ENCODE peak calls at places on chromosomes 12 and 14, in seven cellular contexts. One of them, this sample, is unnamed.

GRCh38 chr14:92039073-92039719 is 663 bp downstream of the TRIP11 start:
- DNase-seq in MG63: peak; percentile 43
- DNase-seq in heart right ventricle: no peak
- DNase-seq in AG04449: no peak
- DNase-seq in mucosa of descending colon: no peak
- DNase-seq in AG04450: peak; percentile 32
- DNase-seq in astrocyte of the cerebellum: peak; percentile 63
- DNase-seq in this sample: peak; percentile 26

GRCh38 chr12:10940389-10940788 is 1.3 kb upstream of the TAS2R14 start:
- DNase-seq in MG63: peak; percentile 4
- DNase-seq in heart right ventricle: no peak
- DNase-seq in AG04449: peak; percentile 70
- DNase-seq in mucosa of descending colon: no peak
- DNase-seq in AG04450: peak; percentile 39
- DNase-seq in astrocyte of the cerebellum: peak; percentile 11
- DNase-seq in this sample: no peak

GRCh38 chr14:76152333-76152681 is 585 bp downstream of the GPATCH2L start:
- DNase-seq in MG63: peak; percentile 92
- DNase-seq in heart right ventricle: peak; percentile 66
- DNase-seq in AG04449: peak; percentile 53
- DNase-seq in mucosa of descending colon: peak; percentile 47
- DNase-seq in AG04450: peak; percentile 53
- DNase-seq in astrocyte of the cerebellum: peak; percentile 52
- DNase-seq in this sample: peak; percentile 63

GRCh38 chr12:127480775-127481314 is 786.1 kb upstream of the TMEM132C start:
- DNase-seq in MG63: no peak
- DNase-seq in heart right ventricle: no peak
- DNase-seq in AG04449: no peak
- DNase-seq in mucosa of descending colon: peak; percentile 7
- DNase-seq in AG04450: no peak
- DNase-seq in astrocyte of the cerebellum: no peak
- DNase-seq in this sample: no peak

GRCh38 chr12:21827135-21827534 is 52.6 kb upstream of the KCNJ8 start:
- DNase-seq in MG63: no peak
- DNase-seq in heart right ventricle: no peak
- DNase-seq in AG04449: no peak
- DNase-seq in mucosa of descending colon: no peak
- DNase-seq in AG04450: no peak
- DNase-seq in astrocyte of the cerebellum: no peak
- DNase-seq in this sample: no peak

GRCh38 chr12:21528953-21529352 is 2.9 kb downstream of the SPX start:
- DNase-seq in MG63: no peak
- DNase-seq in heart right ventricle: peak; percentile 37
- DNase-seq in AG04449: no peak
- DNase-seq in mucosa of descending colon: no peak
- DNase-seq in AG04450: no peak
- DNase-seq in astrocyte of the cerebellum: peak; percentile 4
- DNase-seq in this sample: no peak

GRCh38 chr14:90504643-90505042 is 107.8 kb downstream of the CALM1 start:
- DNase-seq in MG63: no peak
- DNase-seq in heart right ventricle: no peak
- DNase-seq in AG04449: no peak
- DNase-seq in mucosa of descending colon: no peak
- DNase-seq in AG04450: no peak
- DNase-seq in astrocyte of the cerebellum: no peak
- DNase-seq in this sample: no peak

GRCh38 chr12:115914122-115914521 is 363.4 kb downstream of the MED13L start:
- DNase-seq in MG63: no peak
- DNase-seq in heart right ventricle: no peak
- DNase-seq in AG04449: no peak
- DNase-seq in mucosa of descending colon: no peak
- DNase-seq in AG04450: no peak
- DNase-seq in astrocyte of the cerebellum: no peak
- DNase-seq in this sample: no peak

GRCh38 chr14:97456497-97456896 is 659.3 kb downstream of the VRK1 start:
- DNase-seq in MG63: no peak
- DNase-seq in heart right ventricle: no peak
- DNase-seq in AG04449: no peak
- DNase-seq in mucosa of descending colon: peak; percentile 21
- DNase-seq in AG04450: no peak
- DNase-seq in astrocyte of the cerebellum: no peak
- DNase-seq in this sample: no peak

GRCh38 chr14:97458302-97459137 is 661.3 kb downstream of the VRK1 start:
- DNase-seq in MG63: no peak
- DNase-seq in heart right ventricle: no peak
- DNase-seq in AG04449: no peak
- DNase-seq in mucosa of descending colon: peak; percentile 53
- DNase-seq in AG04450: no peak
- DNase-seq in astrocyte of the cerebellum: no peak
- DNase-seq in this sample: peak; percentile 28

GRCh38 chr14:97456958-97457357 is 659.8 kb downstream of the VRK1 start:
- DNase-seq in MG63: peak; percentile 4
- DNase-seq in heart right ventricle: no peak
- DNase-seq in AG04449: no peak
- DNase-seq in mucosa of descending colon: peak; percentile 16
- DNase-seq in AG04450: no peak
- DNase-seq in astrocyte of the cerebellum: no peak
- DNase-seq in this sample: no peak

GRCh38 chr14:97462081-97462480 is 664.9 kb downstream of the VRK1 start:
- DNase-seq in MG63: no peak
- DNase-seq in heart right ventricle: no peak
- DNase-seq in AG04449: no peak
- DNase-seq in mucosa of descending colon: no peak
- DNase-seq in AG04450: no peak
- DNase-seq in astrocyte of the cerebellum: no peak
- DNase-seq in this sample: no peak

DNA sequence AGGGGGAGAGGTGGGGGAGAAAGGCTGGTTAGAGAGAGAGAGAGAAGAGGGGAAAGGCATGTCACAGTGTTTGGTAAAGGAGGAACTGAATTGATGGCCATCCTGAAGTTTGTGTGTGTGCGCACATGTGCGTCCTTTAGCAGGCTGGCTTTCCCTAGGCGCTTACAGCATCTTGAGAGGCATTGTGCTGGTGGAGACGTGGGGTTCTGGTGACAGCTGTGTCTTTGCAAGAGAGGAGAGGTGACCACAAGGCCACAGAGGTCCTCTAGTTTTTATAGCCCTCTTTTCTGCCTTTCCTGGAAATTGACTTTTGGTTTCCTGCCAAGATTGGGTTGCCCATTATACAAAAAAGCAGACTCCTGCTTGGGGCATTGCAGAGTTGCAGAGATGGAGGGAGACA is 662.0 kb downstream of the VRK1 start:
- DNase-seq in MG63: no peak
- DNase-seq in heart right ventricle: no peak
- DNase-seq in AG04449: no peak
- DNase-seq in mucosa of descending colon: peak; percentile 6
- DNase-seq in AG04450: no peak
- DNase-seq in astrocyte of the cerebellum: no peak
- DNase-seq in this sample: no peak
- H3K4me3 ChIP-seq in MG63: no peak overlapping the region
- H3K4me3 ChIP-seq in heart right ventricle: no peak overlapping the region
- H3K4me3 ChIP-seq in AG04449: no peak overlapping the region
- H3K4me3 ChIP-seq in mucosa of descending colon: no peak overlapping the region
- H3K4me3 ChIP-seq in AG04450: no peak overlapping the region
- H3K4me3 ChIP-seq in astrocyte of the cerebellum: no peak overlapping the region
- H3K4me3 ChIP-seq in this sample: no peak overlapping the region

GRCh38 chr12:110848524-110848923 is 1.7 kb downstream of the CCDC63 start:
- DNase-seq in MG63: no peak
- DNase-seq in heart right ventricle: no peak
- DNase-seq in AG04449: no peak
- DNase-seq in mucosa of descending colon: no peak
- DNase-seq in AG04450: no peak
- DNase-seq in astrocyte of the cerebellum: no peak
- DNase-seq in this sample: no peak

GRCh38 chr12:110844551-110845395 is 2.0 kb upstream of the CCDC63 start:
- DNase-seq in MG63: peak; percentile 80
- DNase-seq in heart right ventricle: peak; percentile 70
- DNase-seq in AG04449: no peak
- DNase-seq in mucosa of descending colon: no peak
- DNase-seq in AG04450: no peak
- DNase-seq in astrocyte of the cerebellum: peak; percentile 11
- DNase-seq in this sample: no peak

GRCh38 chr12:110849748-110850403 is 3.1 kb downstream of the CCDC63 start:
- DNase-seq in MG63: no peak
- DNase-seq in heart right ventricle: no peak
- DNase-seq in AG04449: no peak
- DNase-seq in mucosa of descending colon: no peak
- DNase-seq in AG04450: no peak
- DNase-seq in astrocyte of the cerebellum: no peak
- DNase-seq in this sample: no peak

GRCh38 chr12:110844131-110844530 is 2.7 kb upstream of the CCDC63 start:
- DNase-seq in MG63: no peak
- DNase-seq in heart right ventricle: no peak
- DNase-seq in AG04449: no peak
- DNase-seq in mucosa of descending colon: no peak
- DNase-seq in AG04450: no peak
- DNase-seq in astrocyte of the cerebellum: no peak
- DNase-seq in this sample: no peak

DNA sequence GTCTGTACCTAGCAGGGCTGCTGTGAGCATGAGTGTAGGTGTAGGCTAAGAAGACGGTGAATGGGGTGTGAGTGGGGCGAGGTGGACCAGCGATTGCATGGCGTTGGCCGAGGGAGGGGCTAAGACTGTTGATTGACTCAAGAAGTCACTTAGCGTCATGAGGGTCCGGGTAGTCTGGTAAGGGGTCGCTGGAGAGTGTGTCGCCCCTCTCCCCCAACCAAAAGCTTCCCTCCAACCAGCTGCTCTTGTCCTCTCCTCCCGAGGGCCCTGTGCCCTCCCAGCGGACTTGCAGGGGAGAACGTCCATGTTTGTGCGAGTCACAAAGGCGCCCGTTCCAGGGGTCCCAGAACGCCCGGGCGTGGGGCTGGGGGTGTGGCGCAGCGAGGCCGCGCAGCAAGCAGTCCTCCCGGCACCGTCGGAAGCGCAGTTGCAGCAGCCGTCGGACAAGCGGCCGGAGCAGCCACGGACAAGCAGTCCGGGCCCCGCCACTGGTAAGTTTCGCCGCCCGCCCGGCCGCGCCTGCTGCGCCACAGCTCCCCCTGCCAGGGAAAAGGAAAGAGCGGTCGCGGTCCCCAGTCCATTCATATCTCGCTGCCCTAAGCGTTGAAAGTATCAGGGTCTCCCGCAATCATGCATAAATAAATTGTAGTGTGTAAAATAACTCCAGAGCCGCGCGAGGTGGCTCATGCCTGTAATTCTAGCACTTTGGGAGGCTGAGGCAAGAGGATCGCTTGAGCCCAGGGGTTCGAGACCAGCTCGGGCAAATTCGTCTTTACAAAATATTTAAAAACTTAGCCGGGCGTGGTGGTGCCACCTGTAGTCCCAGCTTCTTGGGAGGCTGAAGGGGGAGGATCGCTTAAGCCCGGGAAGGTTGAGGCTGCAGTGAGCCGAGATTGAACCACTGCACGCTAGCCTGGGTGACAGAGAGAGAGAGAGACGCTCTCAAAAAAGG is at the start of gene CCDC63:
- DNase-seq in MG63: peak; percentile 28
- DNase-seq in heart right ventricle: peak; percentile 50
- DNase-seq in AG04449: no peak
- DNase-seq in mucosa of descending colon: peak; percentile 62
- DNase-seq in AG04450: no peak
- DNase-seq in astrocyte of the cerebellum: peak; percentile 4
- DNase-seq in this sample: peak; percentile 60
- H3K4me3 ChIP-seq in MG63: no peak within 1 kb of the TSS
- H3K4me3 ChIP-seq in heart right ventricle: no peak within 1 kb of the TSS
- H3K4me3 ChIP-seq in AG04449: no peak within 1 kb of the TSS
- H3K4me3 ChIP-seq in mucosa of descending colon: no peak within 1 kb of the TSS
- H3K4me3 ChIP-seq in AG04450: no peak within 1 kb of the TSS
- H3K4me3 ChIP-seq in astrocyte of the cerebellum: peak within 1 kb of the TSS; percentile 5
- H3K4me3 ChIP-seq in this sample: no peak within 1 kb of the TSS

DNA sequence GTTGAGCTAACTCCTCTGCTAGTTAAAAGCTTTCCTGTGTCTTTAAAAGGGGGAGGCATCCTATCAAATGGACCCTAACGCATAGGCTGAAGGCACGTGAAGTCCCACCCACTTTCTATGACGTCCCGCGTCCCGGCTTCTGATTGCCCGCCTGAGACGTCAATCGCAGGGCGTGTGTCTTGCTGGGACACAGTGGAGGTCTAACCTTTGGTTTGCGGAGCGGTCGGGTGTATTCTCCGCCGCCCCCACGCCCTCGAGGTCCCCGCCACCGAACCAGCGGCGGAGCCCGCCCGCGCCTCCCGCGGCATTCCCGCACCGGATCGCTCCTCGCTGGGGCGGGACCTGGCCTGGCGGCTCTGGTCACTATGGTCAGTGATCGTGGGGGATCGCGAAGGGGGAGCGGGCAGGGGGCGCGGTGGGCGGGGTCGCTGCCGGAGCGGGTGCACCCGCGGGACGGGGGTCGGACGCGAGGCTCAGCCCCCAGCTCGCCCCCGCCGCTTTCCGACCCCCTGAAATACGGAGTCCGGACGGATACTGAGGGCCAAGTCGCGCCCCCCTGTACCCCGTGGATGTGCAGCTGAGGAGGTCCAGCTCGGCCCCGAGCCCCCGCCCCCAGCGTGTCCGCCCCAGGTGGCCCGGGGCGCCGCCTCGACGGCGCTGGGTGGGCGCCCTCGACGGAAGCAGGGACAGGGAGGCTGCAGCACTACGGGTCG is at the start of gene OTUB2:
- DNase-seq in MG63: peak; percentile 94
- DNase-seq in heart right ventricle: peak; percentile 98
- DNase-seq in AG04449: peak; percentile 91
- DNase-seq in mucosa of descending colon: peak; percentile 99
- DNase-seq in AG04450: peak; percentile 95
- DNase-seq in astrocyte of the cerebellum: peak; percentile 96
- DNase-seq in this sample: peak; percentile 99
- H3K4me3 ChIP-seq in MG63: peak within 1 kb of the TSS; percentile 54
- H3K4me3 ChIP-seq in heart right ventricle: peak within 1 kb of the TSS; percentile 40
- H3K4me3 ChIP-seq in AG04449: peak within 1 kb of the TSS; percentile 71
- H3K4me3 ChIP-seq in mucosa of descending colon: peak within 1 kb of the TSS; percentile 40
- H3K4me3 ChIP-seq in AG04450: peak within 1 kb of the TSS; percentile 66
- H3K4me3 ChIP-seq in astrocyte of the cerebellum: peak within 1 kb of the TSS; percentile 58
- H3K4me3 ChIP-seq in this sample: peak within 1 kb of the TSS; percentile 50

DNA sequence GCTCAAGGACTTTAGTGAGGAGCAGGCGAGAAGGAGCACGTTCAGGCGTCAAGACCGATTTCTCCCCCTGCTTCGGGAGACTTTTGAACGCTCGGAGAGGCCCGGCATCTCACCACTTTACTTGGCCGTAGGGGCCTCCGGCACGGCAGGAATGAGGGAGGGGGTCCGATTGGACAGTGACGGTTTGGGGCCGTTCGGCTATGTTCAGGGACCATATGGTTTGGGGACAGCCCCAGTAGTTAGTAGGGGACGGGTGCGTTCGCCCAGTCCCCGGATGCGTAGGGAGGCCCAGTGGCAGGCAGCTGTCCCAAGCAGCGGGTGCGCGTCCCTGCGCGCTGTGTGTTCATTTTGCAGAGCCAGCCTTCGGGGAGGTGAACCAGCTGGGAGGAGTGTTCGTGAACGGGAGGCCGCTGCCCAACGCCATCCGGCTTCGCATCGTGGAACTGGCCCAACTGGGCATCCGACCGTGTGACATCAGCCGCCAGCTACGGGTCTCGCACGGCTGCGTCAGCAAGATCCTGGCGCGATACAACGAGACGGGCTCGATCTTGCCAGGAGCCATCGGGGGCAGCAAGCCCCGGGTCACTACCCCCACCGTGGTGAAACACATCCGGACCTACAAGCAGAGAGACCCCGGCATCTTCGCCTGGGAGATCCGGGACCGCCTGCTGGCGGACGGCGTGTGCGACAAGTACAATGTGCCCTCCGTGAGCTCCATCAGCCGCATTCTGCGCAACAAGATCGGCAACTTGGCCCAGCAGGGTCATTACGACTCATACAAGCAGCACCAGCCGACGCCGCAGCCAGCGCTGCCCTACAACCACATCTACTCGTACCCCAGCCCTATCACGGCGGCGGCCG is 1.1 kb downstream of the PAX9 start:
- DNase-seq in MG63: peak; percentile 58
- DNase-seq in heart right ventricle: no peak
- DNase-seq in AG04449: no peak
- DNase-seq in mucosa of descending colon: no peak
- DNase-seq in AG04450: no peak
- DNase-seq in astrocyte of the cerebellum: no peak
- DNase-seq in this sample: no peak
- H3K4me3 ChIP-seq in MG63: peak overlapping the region; percentile 62
- H3K4me3 ChIP-seq in heart right ventricle: peak overlapping the region; percentile 9
- H3K4me3 ChIP-seq in AG04449: peak overlapping the region; percentile 56
- H3K4me3 ChIP-seq in mucosa of descending colon: no peak overlapping the region
- H3K4me3 ChIP-seq in AG04450: no peak overlapping the region
- H3K4me3 ChIP-seq in astrocyte of the cerebellum: peak overlapping the region; percentile 36
- H3K4me3 ChIP-seq in this sample: no peak overlapping the region